ENCODE peak calls at places on chromosomes 12 and 14, in nine cellular contexts. K, O, A, E, V, H, I, U and M are unnamed samples.

GRCh38 chr12:9047105-9047504 is 57.8 kb downstream of the KLRG1 start:
- DNase-seq in K (no peak), V (no peak), I (no peak), O (no peak), A (no peak), E (no peak), H (no peak), U (no peak), M (no peak)

GRCh38 chr14:31025335-31026075 is at the start of gene AP4S1:
- DNase-seq in V (peak), U (peak), K (peak), O (peak), I (peak), E (peak), A (peak), H (peak), M (peak)

GRCh38 chr12:59113831-59114273 is 193.5 kb upstream of the LRIG3 start:
- DNase-seq in H (no peak), K (peak), V (peak), U (peak), I (peak), O (peak), A (peak), E (peak), M (peak)

GRCh38 chr14:104479901-104480300 is 99.7 kb upstream of the C14orf180 start:
- DNase-seq in I (no peak), O (no peak), A (no peak), H (no peak), K (no peak), E (no peak), U (no peak), V (no peak), M (no peak)

GRCh38 chr12:3651585-3652424 is 101.1 kb downstream of the CRACR2A start:
- DNase-seq in E (no peak), O (no peak), K (no peak), V (no peak), A (no peak), I (no peak), U (peak), H (no peak), M (no peak)

GRCh38 chr12:76764856-76765255 is 941 bp downstream of the ZDHHC17 start:
- DNase-seq in I (no peak), E (peak), U (peak), K (no peak), H (no peak), V (peak), A (no peak), O (no peak), M (no peak)

GRCh38 chr14:60775296-60775695 is 40.7 kb downstream of the MNAT1 start:
- DNase-seq in E (no peak), V (no peak), H (no peak), U (no peak), I (no peak), O (no peak), A (no peak), K (no peak), M (no peak)

GRCh38 chr12:74515849-74516248 is 21.8 kb upstream of the ATXN7L3B start:
- DNase-seq in V (no peak), H (no peak), I (no peak), U (no peak), O (no peak), A (no peak), K (no peak), E (no peak), M (no peak)

GRCh38 chr12:19285793-19286448 is 153.4 kb upstream of the AEBP2 start:
- DNase-seq in K (no peak), U (no peak), A (no peak), O (no peak), V (no peak), E (no peak), H (no peak), I (no peak), M (no peak)

GRCh38 chr12:87816186-87816585 is 213.0 kb downstream of the C12orf50 start:
- DNase-seq in H (no peak), V (no peak), A (no peak), E (no peak), I (no peak), U (no peak), K (no peak), O (no peak), M (no peak)

GRCh38 chr14:53861781-53862180 is 94.8 kb downstream of the BMP4 start:
- DNase-seq in E (no peak), U (no peak), O (no peak), A (no peak), I (no peak), K (no peak), V (no peak), H (no peak), M (no peak)

GRCh38 chr14:94936901-94937321 is 167.0 kb upstream of the GSC start:
- DNase-seq in U (peak), K (no peak), I (no peak), O (peak), E (no peak), V (no peak), H (no peak), A (peak), M (no peak)

GRCh38 chr12:123150804-123151678 is at the start of gene PITPNM2:
- DNase-seq in H (peak), A (peak), O (peak), K (peak), E (peak), I (peak), U (peak), V (peak), M (peak)

GRCh38 chr12:107843351-107844311 is 69.1 kb downstream of the ASCL4 start:
- DNase-seq in O (no peak), V (no peak), K (no peak), I (peak), H (no peak), A (peak), U (peak), E (peak), M (no peak)

GRCh38 chr14:96626121-96626768 is 124.1 kb downstream of the PAPOLA start:
- DNase-seq in U (no peak), A (peak), K (no peak), V (no peak), I (no peak), E (no peak), H (no peak), O (no peak), M (no peak)

GRCh38 chr14:77843155-77843554 is 43.2 kb downstream of the ADCK1 start:
- DNase-seq in H (no peak), V (no peak), I (no peak), A (no peak), O (no peak), K (no peak), U (no peak), E (no peak), M (no peak)

GRCh38 chr12:53115112-53115890 is 12.0 kb downstream of the SOAT2 start:
- DNase-seq in K (no peak), E (no peak), A (no peak), O (no peak), H (no peak), U (no peak), V (no peak), I (no peak), M (no peak)

GRCh38 chr14:68881396-68881795 is 88.5 kb upstream of the ZFP36L1 start:
- DNase-seq in U (no peak), E (no peak), I (no peak), O (no peak), A (no peak), K (no peak), H (no peak), V (no peak), M (no peak)

GRCh38 chr14:89743828-89744227 is 210.7 kb downstream of the EFCAB11 start:
- DNase-seq in I (no peak), E (no peak), U (no peak), K (no peak), A (no peak), O (no peak), H (no peak), V (no peak), M (no peak)

GRCh38 chr14:20652996-20653975 is 11.8 kb upstream of the OR6S1 start:
- DNase-seq in I (peak), E (peak), O (no peak), A (peak), V (no peak), K (peak), H (peak), U (no peak), M (peak)

GRCh38 chr14:77077040-77077439 is 21.0 kb upstream of the CIPC start:
- DNase-seq in E (no peak), K (no peak), A (no peak), I (no peak), H (no peak), U (no peak), V (no peak), O (no peak), M (no peak)

GRCh38 chr14:22691171-22691570 is 47.0 kb upstream of the OR6J1 start:
- DNase-seq in A (no peak), K (no peak), I (no peak), U (no peak), V (no peak), E (no peak), O (no peak), H (no peak), M (no peak)

GRCh38 chr12:54173066-54173726 is 15.6 kb downstream of the SMUG1 start:
- DNase-seq in H (no peak), O (peak), K (peak), E (peak), U (peak), A (peak), I (peak), V (peak), M (peak)

GRCh38 chr14:103143535-103143934 is 20.3 kb downstream of the TNFAIP2 start:
- DNase-seq in H (no peak), A (peak), V (no peak), K (no peak), U (no peak), O (no peak), E (no peak), I (no peak), M (no peak)

GRCh38 chr14:67735361-67735921 is 33.8 kb downstream of the RDH12 start:
- DNase-seq in K (no peak), I (no peak), V (no peak), O (no peak), U (no peak), A (no peak), H (no peak), E (no peak), M (no peak)

GRCh38 chr14:50036211-50036610 is 80.2 kb downstream of the VCPKMT start:
- DNase-seq in U (no peak), V (peak), K (no peak), I (no peak), O (no peak), H (no peak), A (no peak), E (no peak), M (no peak)

GRCh38 chr14:21917699-21918436 is 244.2 kb upstream of the OR4E1 start:
- DNase-seq in E (peak), K (peak), A (no peak), O (no peak), V (peak), U (peak), H (peak), I (peak), M (peak)

GRCh38 chr12:51974646-51975045 is 23.1 kb downstream of the ACVR1B start:
- DNase-seq in U (no peak), I (no peak), E (no peak), A (no peak), H (no peak), K (no peak), V (no peak), O (no peak), M (no peak)

GRCh38 chr12:120944645-120945217 is 33.6 kb upstream of the HNF1A start:
- DNase-seq in K (peak), O (peak), U (peak), I (peak), A (no peak), H (peak), E (peak), V (no peak), M (peak)

GRCh38 chr14:81303258-81303935 is 82.6 kb upstream of the GTF2A1 start:
- DNase-seq in O (no peak), A (peak), U (no peak), H (no peak), I (no peak), E (no peak), K (peak), V (no peak), M (peak)

GRCh38 chr14:81301371-81301770 is 80.6 kb upstream of the GTF2A1 start:
- DNase-seq in O (no peak), U (no peak), V (no peak), H (no peak), K (no peak), I (no peak), E (no peak), A (no peak), M (no peak)

GRCh38 chr14:81305743-81306142 is 85.0 kb upstream of the GTF2A1 start:
- DNase-seq in I (no peak), E (no peak), V (no peak), U (no peak), O (no peak), H (no peak), K (no peak), A (no peak), M (no peak)

GRCh38 chr14:81301813-81302212 is 81.1 kb upstream of the GTF2A1 start:
- DNase-seq in V (no peak), A (no peak), O (no peak), E (no peak), I (no peak), U (no peak), K (no peak), H (no peak), M (no peak)

GRCh38 chr14:81302613-81303012 is 81.9 kb upstream of the GTF2A1 start:
- DNase-seq in V (no peak), H (no peak), K (no peak), E (no peak), U (no peak), I (no peak), O (no peak), A (no peak), M (peak)
- TF ChIP-seq CTCF in V (no peak), H (no peak), K (no peak), E (no peak), U (no peak), I (no peak), O (no peak), A (no peak), M (no peak)

GRCh38 chr12:114311966-114312365 is 94.0 kb downstream of the TBX5 start:
- DNase-seq in K (no peak), I (no peak), V (no peak), U (no peak), A (no peak), H (no peak), E (no peak), O (no peak), M (no peak)
- TF ChIP-seq CTCF in K (no peak), I (no peak), V (no peak), U (no peak), A (no peak), H (no peak), E (no peak), O (no peak), M (no peak)

DNA sequence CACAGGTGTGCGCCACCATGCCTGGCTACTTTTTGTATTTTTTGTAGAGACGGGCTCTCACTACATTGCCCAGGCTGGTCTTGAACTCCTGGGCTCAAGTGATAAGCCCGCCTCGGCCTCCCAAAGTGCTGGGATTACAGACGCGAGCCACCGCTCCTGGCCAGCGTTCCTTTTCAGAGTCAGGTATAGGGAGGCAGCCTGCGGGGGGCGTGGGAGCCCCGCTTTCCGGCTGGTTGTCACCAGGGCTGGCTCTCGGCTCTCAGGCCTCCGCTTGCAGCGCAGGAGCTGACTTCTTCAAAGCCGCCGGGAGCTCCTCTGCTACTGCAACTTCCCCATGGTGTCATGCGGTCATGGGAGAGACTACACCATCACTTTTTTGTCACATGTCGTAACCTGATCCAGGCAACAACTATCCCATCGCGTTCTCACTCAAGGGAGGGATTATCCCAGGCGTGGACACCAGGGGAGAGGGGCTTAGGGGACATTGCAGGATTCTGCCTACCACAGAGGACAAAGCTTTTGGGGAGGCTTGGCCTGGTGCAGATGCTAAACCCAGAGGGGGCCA is 129.4 kb downstream of the SCARB1 start:
- DNase-seq in V (no peak), I (peak), E (peak), O (peak), K (peak), U (no peak), H (no peak), A (peak), M (no peak)
- TF ChIP-seq CTCF in V (no peak), I (no peak), E (no peak), O (no peak), K (no peak), U (peak), H (no peak), A (no peak), M (no peak)

DNA sequence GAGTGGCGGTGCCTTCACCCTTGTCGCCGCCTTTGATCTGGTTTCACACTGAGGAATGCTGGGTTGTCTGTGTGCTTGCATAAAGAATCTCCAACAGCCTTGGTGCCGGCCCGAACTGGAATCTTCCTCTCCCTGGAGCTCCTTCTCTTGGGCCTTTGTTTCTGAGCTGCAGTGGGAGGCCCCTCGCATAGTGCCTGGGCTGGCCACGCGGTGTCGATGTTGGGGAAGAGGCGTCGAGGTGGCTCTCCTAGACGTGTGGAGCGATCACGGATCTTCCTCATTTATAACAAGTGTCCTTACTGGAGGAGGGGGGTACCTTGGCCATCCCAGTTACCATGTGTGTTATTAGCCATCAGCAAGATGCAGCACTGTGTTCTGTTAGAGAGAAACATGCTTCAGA is 60.6 kb downstream of the ADGRD1 start:
- DNase-seq in V (no peak), I (no peak), O (no peak), A (no peak), K (no peak), E (no peak), U (no peak), H (no peak), M (no peak)
- TF ChIP-seq CTCF in V (no peak), I (no peak), O (no peak), A (no peak), K (no peak), E (no peak), U (no peak), H (no peak), M (no peak)

DNA sequence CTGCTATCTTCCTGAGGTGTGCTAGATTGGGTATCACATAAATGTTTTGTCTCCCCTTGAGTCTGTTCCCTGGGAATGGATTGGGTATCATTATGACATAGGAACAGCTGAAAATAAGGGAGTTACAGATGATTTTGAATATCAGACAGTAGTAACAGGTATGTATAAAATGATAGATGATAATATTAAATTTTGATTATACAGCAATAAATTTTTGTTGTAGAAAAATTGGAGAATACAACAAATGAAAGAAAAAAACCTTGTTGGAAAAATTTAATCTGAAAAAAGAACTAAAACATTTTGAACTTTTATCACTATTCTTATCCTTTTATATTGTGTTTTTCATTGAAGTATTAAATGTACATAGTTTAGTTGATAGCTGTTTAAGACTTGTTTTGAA is 43.2 kb downstream of the FBXO34 start:
- DNase-seq in O (no peak), E (no peak), K (no peak), U (no peak), H (no peak), A (no peak), I (no peak), V (no peak), M (no peak)
- TF ChIP-seq CTCF in O (no peak), E (no peak), K (no peak), U (no peak), H (no peak), A (no peak), I (no peak), V (no peak), M (no peak)

GRCh38 chr12:99620159-99620479 is 27.4 kb upstream of the GARIN6 start:
- DNase-seq in K (no peak), E (no peak), U (no peak), O (no peak), H (no peak), A (no peak), I (no peak), V (no peak), M (no peak)
- TF ChIP-seq CTCF in K (no peak), E (no peak), U (no peak), O (no peak), H (no peak), A (no peak), I (no peak), V (no peak), M (no peak)

GRCh38 chr12:47811070-47811391 is 8.7 kb downstream of the HDAC7 start:
- DNase-seq in I (no peak), K (no peak), H (no peak), V (no peak), U (no peak), A (no peak), E (peak), O (no peak), M (no peak)

GRCh38 chr12:47811581-47812484 is 7.9 kb downstream of the HDAC7 start:
- DNase-seq in U (no peak), O (peak), I (no peak), H (no peak), V (no peak), A (no peak), E (no peak), K (no peak), M (no peak)

GRCh38 chr12:47807338-47807737 is 12.4 kb downstream of the HDAC7 start:
- DNase-seq in E (no peak), U (no peak), I (no peak), H (no peak), O (peak), A (no peak), V (no peak), K (no peak), M (no peak)

GRCh38 chr12:47808049-47808448 is 11.7 kb downstream of the HDAC7 start:
- DNase-seq in O (peak), U (peak), A (peak), K (peak), H (peak), V (no peak), I (no peak), E (peak), M (no peak)

GRCh38 chr12:47808574-47809380 is 10.9 kb downstream of the HDAC7 start:
- DNase-seq in H (peak), O (no peak), V (no peak), E (no peak), K (peak), I (no peak), A (no peak), U (no peak), M (no peak)
- TF ChIP-seq CTCF in H (no peak), O (no peak), V (no peak), E (peak), K (peak), I (no peak), A (no peak), U (peak), M (no peak)

GRCh38 chr12:101743242-101743641 is 4.0 kb upstream of the SYCP3 start:
- DNase-seq in K (no peak), H (no peak), U (no peak), O (no peak), A (no peak), E (no peak), I (no peak), V (no peak), M (no peak)
- TF ChIP-seq CTCF in K (no peak), H (no peak), U (no peak), O (no peak), A (no peak), E (no peak), I (no peak), V (no peak), M (no peak)

DNA sequence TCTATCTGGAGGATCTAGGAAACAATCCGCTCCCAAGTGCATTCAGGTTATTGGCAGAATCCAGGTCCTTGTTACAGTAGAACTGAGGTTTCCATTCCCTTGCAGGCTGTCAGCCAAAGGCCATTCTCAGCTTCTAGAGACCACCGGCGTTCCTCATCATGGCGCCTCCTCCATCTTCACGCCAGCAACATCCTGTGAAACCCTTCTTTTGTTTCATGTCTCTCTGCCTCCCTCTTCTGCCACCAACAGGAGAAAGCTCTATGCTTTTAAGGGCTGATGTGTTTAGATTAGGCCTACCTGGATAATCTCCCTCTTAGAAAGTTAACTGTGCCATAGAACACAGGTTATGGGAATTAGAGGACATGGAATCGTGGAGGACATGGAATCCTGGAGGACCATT is 133.0 kb upstream of the RASSF8 start:
- DNase-seq in A (no peak), H (no peak), V (no peak), O (no peak), E (no peak), I (no peak), K (no peak), U (no peak), M (no peak)
- TF ChIP-seq CTCF in A (no peak), H (no peak), V (no peak), O (no peak), E (no peak), I (no peak), K (no peak), U (no peak), M (no peak)